ENCODE peak calls at places on chromosomes 2 and 18, in eight cellular contexts. One of them, this sample, is unnamed.

GRCh38 chr2:37797081-37797480 is 125.6 kb upstream of the CDC42EP3 start:
- DNase-seq in GM23338: no peak
- DNase-seq in kidney epithelial cell: no peak
- DNase-seq in transverse colon: no peak
- DNase-seq in IMR-90: peak; percentile 51
- DNase-seq in neural progenitor cell: no peak
- DNase-seq in prostate gland: no peak
- DNase-seq in bronchial epithelial cell: no peak
- DNase-seq in this sample: no peak

GRCh38 chr18:54257015-54257414 is 12.3 kb upstream of the POLI start:
- DNase-seq in GM23338: no peak
- DNase-seq in kidney epithelial cell: no peak
- DNase-seq in transverse colon: no peak
- DNase-seq in IMR-90: no peak
- DNase-seq in neural progenitor cell: no peak
- DNase-seq in prostate gland: no peak
- DNase-seq in bronchial epithelial cell: no peak
- DNase-seq in this sample: no peak

GRCh38 chr2:60512641-60513040 is 40.8 kb downstream of the BCL11A start:
- DNase-seq in GM23338: no peak
- DNase-seq in kidney epithelial cell: no peak
- DNase-seq in transverse colon: no peak
- DNase-seq in IMR-90: peak; percentile 17
- DNase-seq in neural progenitor cell: no peak
- DNase-seq in prostate gland: peak; percentile 68
- DNase-seq in bronchial epithelial cell: peak; percentile 92
- DNase-seq in this sample: no peak

GRCh38 chr2:1097086-1097485 is 146.4 kb downstream of the SNTG2 start:
- DNase-seq in GM23338: no peak
- DNase-seq in kidney epithelial cell: no peak
- DNase-seq in transverse colon: no peak
- DNase-seq in IMR-90: no peak
- DNase-seq in neural progenitor cell: peak; percentile 60
- DNase-seq in prostate gland: no peak
- DNase-seq in bronchial epithelial cell: no peak
- DNase-seq in this sample: no peak

GRCh38 chr2:156476516-156477206 is 40.5 kb downstream of the GPD2 start:
- DNase-seq in GM23338: no peak
- DNase-seq in kidney epithelial cell: peak; percentile 28
- DNase-seq in transverse colon: no peak
- DNase-seq in IMR-90: peak; percentile 74
- DNase-seq in neural progenitor cell: no peak
- DNase-seq in prostate gland: no peak
- DNase-seq in bronchial epithelial cell: peak; percentile 74
- DNase-seq in this sample: no peak

GRCh38 chr2:64970495-64970894 is 18.7 kb upstream of the SLC1A4 start:
- DNase-seq in GM23338: no peak
- DNase-seq in kidney epithelial cell: no peak
- DNase-seq in transverse colon: no peak
- DNase-seq in IMR-90: no peak
- DNase-seq in neural progenitor cell: no peak
- DNase-seq in prostate gland: no peak
- DNase-seq in bronchial epithelial cell: no peak
- DNase-seq in this sample: no peak

GRCh38 chr2:150097891-150098595 is 389.4 kb downstream of the RND3 start:
- DNase-seq in GM23338: no peak
- DNase-seq in kidney epithelial cell: no peak
- DNase-seq in transverse colon: no peak
- DNase-seq in IMR-90: peak; percentile 59
- DNase-seq in neural progenitor cell: no peak
- DNase-seq in prostate gland: no peak
- DNase-seq in bronchial epithelial cell: peak; percentile 86
- DNase-seq in this sample: no peak

GRCh38 chr2:67974564-67975430 is 88.0 kb downstream of the C1D start:
- DNase-seq in GM23338: no peak
- DNase-seq in kidney epithelial cell: no peak
- DNase-seq in transverse colon: peak; percentile 14
- DNase-seq in IMR-90: no peak
- DNase-seq in neural progenitor cell: no peak
- DNase-seq in prostate gland: peak; percentile 56
- DNase-seq in bronchial epithelial cell: peak; percentile 44
- DNase-seq in this sample: no peak

GRCh38 chr18:50853863-50854271 is 25.1 kb upstream of the ME2 start:
- DNase-seq in GM23338: no peak
- DNase-seq in kidney epithelial cell: peak; percentile 63
- DNase-seq in transverse colon: peak; percentile 57
- DNase-seq in IMR-90: peak; percentile 57
- DNase-seq in neural progenitor cell: no peak
- DNase-seq in prostate gland: no peak
- DNase-seq in bronchial epithelial cell: peak; percentile 98
- DNase-seq in this sample: no peak

GRCh38 chr2:143357956-143358355 is 228.7 kb downstream of the ARHGAP15 start:
- DNase-seq in GM23338: no peak
- DNase-seq in kidney epithelial cell: no peak
- DNase-seq in transverse colon: no peak
- DNase-seq in IMR-90: no peak
- DNase-seq in neural progenitor cell: peak; percentile 21
- DNase-seq in prostate gland: no peak
- DNase-seq in bronchial epithelial cell: no peak
- DNase-seq in this sample: no peak

GRCh38 chr18:74303936-74304335 is 11.7 kb upstream of the C18orf63 start:
- DNase-seq in GM23338: no peak
- DNase-seq in kidney epithelial cell: peak; percentile 43
- DNase-seq in transverse colon: no peak
- DNase-seq in IMR-90: peak; percentile 25
- DNase-seq in neural progenitor cell: no peak
- DNase-seq in prostate gland: no peak
- DNase-seq in bronchial epithelial cell: peak; percentile 73
- DNase-seq in this sample: no peak

GRCh38 chr2:239819091-239819973 is 205.8 kb downstream of the NDUFA10 start:
- DNase-seq in GM23338: no peak
- DNase-seq in kidney epithelial cell: no peak
- DNase-seq in transverse colon: no peak
- DNase-seq in IMR-90: no peak
- DNase-seq in neural progenitor cell: no peak
- DNase-seq in prostate gland: no peak
- DNase-seq in bronchial epithelial cell: no peak
- DNase-seq in this sample: no peak

GRCh38 chr2:39705638-39706037 is 39.9 kb downstream of the TMEM178A start:
- DNase-seq in GM23338: no peak
- DNase-seq in kidney epithelial cell: no peak
- DNase-seq in transverse colon: no peak
- DNase-seq in IMR-90: no peak
- DNase-seq in neural progenitor cell: no peak
- DNase-seq in prostate gland: no peak
- DNase-seq in bronchial epithelial cell: peak; percentile 34
- DNase-seq in this sample: no peak

GRCh38 chr18:58112174-58112573 is 68.1 kb downstream of the NEDD4L start:
- DNase-seq in GM23338: no peak
- DNase-seq in kidney epithelial cell: no peak
- DNase-seq in transverse colon: no peak
- DNase-seq in IMR-90: no peak
- DNase-seq in neural progenitor cell: no peak
- DNase-seq in prostate gland: no peak
- DNase-seq in bronchial epithelial cell: no peak
- DNase-seq in this sample: no peak

GRCh38 chr2:46298522-46299351 is 1.5 kb downstream of the EPAS1 start:
- DNase-seq in GM23338: peak; percentile 59
- DNase-seq in kidney epithelial cell: no peak
- DNase-seq in transverse colon: peak; percentile 56
- DNase-seq in IMR-90: peak; percentile 47
- DNase-seq in neural progenitor cell: peak; percentile 58
- DNase-seq in prostate gland: no peak
- DNase-seq in bronchial epithelial cell: no peak
- DNase-seq in this sample: no peak

GRCh38 chr2:229160180-229160579 is 110.9 kb downstream of the PID1 start:
- DNase-seq in GM23338: no peak
- DNase-seq in kidney epithelial cell: no peak
- DNase-seq in transverse colon: peak; percentile 64
- DNase-seq in IMR-90: no peak
- DNase-seq in neural progenitor cell: no peak
- DNase-seq in prostate gland: no peak
- DNase-seq in bronchial epithelial cell: peak; percentile 59
- DNase-seq in this sample: no peak

GRCh38 chr2:218329027-218329825 is 27.4 kb upstream of the CATIP start:
- DNase-seq in GM23338: no peak
- DNase-seq in kidney epithelial cell: no peak
- DNase-seq in transverse colon: no peak
- DNase-seq in IMR-90: no peak
- DNase-seq in neural progenitor cell: no peak
- DNase-seq in prostate gland: no peak
- DNase-seq in bronchial epithelial cell: no peak
- DNase-seq in this sample: no peak

GRCh38 chr2:100944617-100945432 is 57.3 kb upstream of the RPL31 start:
- DNase-seq in GM23338: no peak
- DNase-seq in kidney epithelial cell: no peak
- DNase-seq in transverse colon: no peak
- DNase-seq in IMR-90: no peak
- DNase-seq in neural progenitor cell: no peak
- DNase-seq in prostate gland: no peak
- DNase-seq in bronchial epithelial cell: no peak
- DNase-seq in this sample: no peak

GRCh38 chr2:1140389-1141003 is 189.8 kb downstream of the SNTG2 start:
- DNase-seq in GM23338: peak; percentile 78
- DNase-seq in kidney epithelial cell: no peak
- DNase-seq in transverse colon: no peak
- DNase-seq in IMR-90: no peak
- DNase-seq in neural progenitor cell: peak; percentile 71
- DNase-seq in prostate gland: no peak
- DNase-seq in bronchial epithelial cell: no peak
- DNase-seq in this sample: peak; percentile 24

DNA sequence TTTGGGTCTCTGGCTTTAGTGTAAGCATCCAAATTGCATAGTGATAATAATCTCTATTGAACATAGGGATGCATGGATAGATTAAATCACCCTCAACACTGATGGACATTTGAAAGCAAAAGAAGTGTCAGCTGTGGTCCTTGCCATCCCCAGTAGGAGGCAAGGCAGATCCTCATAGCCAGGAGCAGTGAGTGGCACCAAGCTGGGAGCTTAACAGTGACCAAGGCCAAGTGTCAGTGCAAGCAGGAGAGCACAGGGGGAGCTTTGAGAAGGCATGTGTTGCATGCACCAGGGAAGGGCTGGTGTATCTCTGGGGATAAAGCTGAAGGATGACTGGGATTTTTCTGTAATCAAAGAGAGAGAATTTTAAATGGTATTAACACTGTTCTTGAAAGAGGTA is 14.7 kb downstream of the SLC14A1 start:
- DNase-seq in GM23338: peak; percentile 32
- DNase-seq in kidney epithelial cell: no peak
- DNase-seq in transverse colon: no peak
- DNase-seq in IMR-90: no peak
- DNase-seq in neural progenitor cell: no peak
- DNase-seq in prostate gland: no peak
- DNase-seq in bronchial epithelial cell: no peak
- DNase-seq in this sample: no peak
- TF ChIP-seq CTCF in GM23338: no peak
- TF ChIP-seq CTCF in kidney epithelial cell: no peak
- TF ChIP-seq CTCF in transverse colon: no peak
- TF ChIP-seq CTCF in IMR-90: no peak
- TF ChIP-seq CTCF in neural progenitor cell: no peak
- TF ChIP-seq CTCF in prostate gland: no peak
- TF ChIP-seq CTCF in bronchial epithelial cell: no peak
- TF ChIP-seq CTCF in this sample: no peak

DNA sequence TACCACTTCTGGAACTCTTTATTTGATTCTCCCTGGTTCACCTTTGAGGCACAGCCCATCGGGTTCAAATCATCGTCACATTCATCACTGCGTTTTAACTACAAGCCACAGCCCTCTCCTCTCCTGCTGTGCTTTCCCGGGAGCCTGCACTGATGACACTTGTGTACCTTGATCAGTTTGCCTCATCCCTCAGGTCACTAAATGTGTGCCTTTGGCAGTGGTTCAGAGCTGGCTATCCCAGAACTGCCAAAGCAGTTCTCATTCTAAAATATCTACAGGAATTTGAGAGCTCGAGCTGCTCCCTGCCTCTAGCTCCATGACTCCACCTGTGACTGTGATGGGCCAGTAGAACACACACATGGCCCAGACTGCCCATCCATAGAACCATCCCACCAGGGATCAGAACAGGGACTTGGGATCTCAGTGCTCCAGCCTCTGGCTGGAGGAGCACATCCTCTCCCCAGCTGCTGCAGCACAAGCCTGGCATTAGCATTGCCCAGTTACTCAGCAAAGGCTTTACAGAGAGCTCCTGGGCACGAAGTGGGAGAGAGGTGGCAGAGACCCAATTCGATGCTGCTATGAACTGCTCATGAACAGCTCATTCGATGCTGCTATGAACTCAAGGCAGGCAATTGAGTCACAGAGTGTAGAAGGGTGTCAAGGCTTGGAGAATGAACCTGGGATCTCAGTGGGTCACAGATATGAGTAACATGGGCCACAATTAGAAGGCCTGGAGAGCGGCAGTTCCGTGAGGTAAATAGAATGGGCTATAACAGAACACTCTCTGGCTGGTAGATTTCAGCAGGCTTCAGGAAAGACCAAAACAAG is 41.9 kb downstream of the EVA1A start:
- DNase-seq in GM23338: no peak
- DNase-seq in kidney epithelial cell: no peak
- DNase-seq in transverse colon: no peak
- DNase-seq in IMR-90: peak; percentile 35
- DNase-seq in neural progenitor cell: no peak
- DNase-seq in prostate gland: no peak
- DNase-seq in bronchial epithelial cell: no peak
- DNase-seq in this sample: no peak
- H3K36me3 ChIP-seq in GM23338: no peaks in the 10 kb centered on the region
- H3K36me3 ChIP-seq in kidney epithelial cell: peaks cover 2% of the 10 kb centered on the region
- H3K36me3 ChIP-seq in transverse colon: no peaks in the 10 kb centered on the region
- H3K36me3 ChIP-seq in IMR-90: peaks cover 17% of the 10 kb centered on the region
- H3K36me3 ChIP-seq in neural progenitor cell: no peaks in the 10 kb centered on the region
- H3K36me3 ChIP-seq in prostate gland: no peaks in the 10 kb centered on the region
- H3K36me3 ChIP-seq in bronchial epithelial cell: no peaks in the 10 kb centered on the region
- H3K36me3 ChIP-seq in this sample: no peaks in the 10 kb centered on the region

GRCh38 chr18:67463829-67464228 is 52.7 kb downstream of the DSEL start:
- DNase-seq in GM23338: peak; percentile 63
- DNase-seq in kidney epithelial cell: no peak
- DNase-seq in transverse colon: no peak
- DNase-seq in IMR-90: no peak
- DNase-seq in neural progenitor cell: no peak
- DNase-seq in prostate gland: no peak
- DNase-seq in bronchial epithelial cell: peak; percentile 12
- DNase-seq in this sample: no peak
- TF ChIP-seq CTCF in GM23338: peak; percentile 68
- TF ChIP-seq CTCF in kidney epithelial cell: no peak
- TF ChIP-seq CTCF in transverse colon: no peak
- TF ChIP-seq CTCF in IMR-90: no peak
- TF ChIP-seq CTCF in neural progenitor cell: peak; percentile 40
- TF ChIP-seq CTCF in prostate gland: no peak
- TF ChIP-seq CTCF in bronchial epithelial cell: peak; percentile 35
- TF ChIP-seq CTCF in this sample: no peak

DNA sequence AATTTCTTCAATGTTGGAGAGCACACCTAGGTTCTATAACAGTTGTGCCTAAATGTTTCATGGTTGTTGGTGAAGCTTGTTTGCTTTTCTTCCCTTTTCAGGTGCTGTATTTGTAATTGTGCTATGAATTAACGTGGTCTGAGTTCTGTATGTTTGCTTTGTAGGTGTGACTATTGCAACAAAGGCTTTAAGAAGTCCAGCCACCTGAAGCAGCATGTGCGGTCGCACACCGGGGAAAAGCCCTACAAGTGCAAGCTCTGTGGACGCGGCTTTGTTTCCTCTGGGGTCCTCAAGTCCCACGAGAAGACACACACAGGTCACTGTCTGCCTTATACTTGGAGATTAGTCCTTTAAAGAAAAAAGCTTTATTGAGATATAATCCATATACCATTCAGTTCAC is 91.2 kb downstream of the ZNF236 start:
- DNase-seq in GM23338: no peak
- DNase-seq in kidney epithelial cell: no peak
- DNase-seq in transverse colon: peak; percentile 25
- DNase-seq in IMR-90: no peak
- DNase-seq in neural progenitor cell: no peak
- DNase-seq in prostate gland: no peak
- DNase-seq in bronchial epithelial cell: no peak
- DNase-seq in this sample: no peak
- H3K36me3 ChIP-seq in GM23338: no peaks in the 10 kb centered on the region
- H3K36me3 ChIP-seq in kidney epithelial cell: peaks cover 3% of the 10 kb centered on the region
- H3K36me3 ChIP-seq in transverse colon: no peaks in the 10 kb centered on the region
- H3K36me3 ChIP-seq in IMR-90: peaks cover 45% of the 10 kb centered on the region
- H3K36me3 ChIP-seq in neural progenitor cell: no peaks in the 10 kb centered on the region
- H3K36me3 ChIP-seq in prostate gland: peaks cover 4% of the 10 kb centered on the region
- H3K36me3 ChIP-seq in bronchial epithelial cell: peaks cover 10% of the 10 kb centered on the region
- H3K36me3 ChIP-seq in this sample: peaks cover 16% of the 10 kb centered on the region